ENCODE peak calls at places on chromosome 1, in seven cellular contexts. O is Ammon's horn, W is dorsolateral prefrontal cortex, J is NCI-H1105, L is astrocyte, D is cardiac fibroblast, B is tibial nerve. C is an unnamed sample.

GRCh38 chr1:29974345-29974744 is 738.0 kb downstream of the PTPRU start:
- DNase-seq in O (peak; percentile 12), W (no peak), J (no peak), L (peak; percentile 96), D (peak; percentile 88), B (no peak), C (peak; percentile 61)

GRCh38 chr1:174022976-174023277 is 770 bp upstream of the RC3H1 start:
- DNase-seq in O (no peak), W (no peak), J (no peak), L (no peak), D (no peak), B (no peak), C (no peak)

GRCh38 chr1:205504311-205505075 is at the start of gene CDK18:
- DNase-seq in O (peak; percentile 92), W (peak; percentile 91), J (peak; percentile 71), L (no peak), D (no peak), B (peak; percentile 49), C (peak; percentile 83)

GRCh38 chr1:24849653-24850295 is 80.3 kb downstream of the RUNX3 start:
- DNase-seq in O (peak; percentile 33), W (no peak), J (no peak), L (no peak), D (no peak), B (no peak), C (peak; percentile 40)

GRCh38 chr1:38953433-38953860 is 11.8 kb upstream of the RHBDL2 start:
- DNase-seq in O (no peak), W (no peak), J (no peak), L (no peak), D (no peak), B (no peak), C (peak; percentile 63)

GRCh38 chr1:116273042-116273783 is 99.8 kb upstream of the ATP1A1 start:
- DNase-seq in O (no peak), W (no peak), J (no peak), L (no peak), D (no peak), B (no peak), C (no peak)

GRCh38 chr1:234969630-234970370 is 158.8 kb downstream of the TOMM20 start:
- DNase-seq in O (peak; percentile 81), W (peak; percentile 74), J (peak; percentile 45), L (no peak), D (peak; percentile 74), B (no peak), C (peak; percentile 75)

GRCh38 chr1:20787775-20788488 is 825 bp upstream of the HP1BP3 start:
- DNase-seq in O (no peak), W (no peak), J (peak; percentile 28), L (peak; percentile 83), D (peak; percentile 82), B (no peak), C (peak; percentile 54)

GRCh38 chr1:54094001-54094729 is 40.8 kb downstream of the TCEANC2 start:
- DNase-seq in O (no peak), W (no peak), J (no peak), L (no peak), D (no peak), B (no peak), C (no peak)

GRCh38 chr1:244664353-244664752 is 11.4 kb downstream of the DESI2 start:
- DNase-seq in O (no peak), W (no peak), J (no peak), L (no peak), D (no peak), B (no peak), C (no peak)

GRCh38 chr1:114032271-114033218 is 53.3 kb downstream of the OLFML3 start:
- DNase-seq in O (no peak), W (no peak), J (no peak), L (peak; percentile 74), D (peak; percentile 80), B (no peak), C (peak; percentile 71)

GRCh38 chr1:152870831-152871730 is 7.0 kb upstream of the SMCP start:
- DNase-seq in O (peak; percentile 24), W (no peak), J (no peak), L (peak; percentile 8), D (peak; percentile 6), B (no peak), C (peak; percentile 39)

GRCh38 chr1:54794401-54795099 is 6.6 kb downstream of the TTC22 start:
- DNase-seq in O (no peak), W (no peak), J (no peak), L (no peak), D (peak; percentile 54), B (no peak), C (peak; percentile 23)

GRCh38 chr1:39102537-39103320 is 76.6 kb downstream of the NDUFS5 start:
- DNase-seq in O (peak; percentile 89), W (no peak), J (peak; percentile 72), L (peak; percentile 69), D (peak; percentile 88), B (no peak), C (peak; percentile 81)

GRCh38 chr1:39652534-39652933 is 13.1 kb upstream of the HEYL start:
- DNase-seq in O (no peak), W (no peak), J (no peak), L (no peak), D (peak; percentile 36), B (no peak), C (no peak)

GRCh38 chr1:154962795-154963330 is 1.3 kb upstream of the PYGO2 start:
- DNase-seq in O (no peak), W (no peak), J (no peak), L (no peak), D (no peak), B (no peak), C (no peak)

GRCh38 chr1:8397511-8397910 is 79.6 kb downstream of the SLC45A1 start:
- DNase-seq in O (no peak), W (no peak), J (no peak), L (no peak), D (no peak), B (no peak), C (no peak)